ENCODE peak calls at places on chromosomes 1 and 21, in nine cellular contexts. One of them, this sample, is unnamed.

GRCh38 chr1:181318022-181318857 is 165.1 kb upstream of the CACNA1E start:
- DNase-seq in SHP77: no peak
- DNase-seq in lower leg skin: no peak
- DNase-seq in posterior cingulate gyrus: no peak
- DNase-seq in GM06990: no peak
- DNase-seq in fibroblast of pulmonary artery: no peak
- DNase-seq in Kasumi-1: no peak
- DNase-seq in cardiac septum: no peak
- DNase-seq in NCI-H2171 treated with DMSO at 0.1 percent for 48 hours: no peak
- DNase-seq in this sample: no peak

GRCh38 chr1:113307771-113308451 is 82.4 kb upstream of the MAGI3 start:
- DNase-seq in SHP77: no peak
- DNase-seq in lower leg skin: no peak
- DNase-seq in posterior cingulate gyrus: no peak
- DNase-seq in GM06990: no peak
- DNase-seq in fibroblast of pulmonary artery: peak; percentile 59
- DNase-seq in Kasumi-1: no peak
- DNase-seq in cardiac septum: no peak
- DNase-seq in NCI-H2171 treated with DMSO at 0.1 percent for 48 hours: no peak
- DNase-seq in this sample: no peak

GRCh38 chr1:209600541-209600940 is 17.0 kb downstream of the CAMK1G start:
- DNase-seq in SHP77: no peak
- DNase-seq in lower leg skin: no peak
- DNase-seq in posterior cingulate gyrus: no peak
- DNase-seq in GM06990: no peak
- DNase-seq in fibroblast of pulmonary artery: no peak
- DNase-seq in Kasumi-1: no peak
- DNase-seq in cardiac septum: no peak
- DNase-seq in NCI-H2171 treated with DMSO at 0.1 percent for 48 hours: no peak
- DNase-seq in this sample: no peak

GRCh38 chr1:183310753-183311465 is 107.3 kb downstream of the NMNAT2 start:
- DNase-seq in SHP77: no peak
- DNase-seq in lower leg skin: no peak
- DNase-seq in posterior cingulate gyrus: no peak
- DNase-seq in GM06990: no peak
- DNase-seq in fibroblast of pulmonary artery: no peak
- DNase-seq in Kasumi-1: no peak
- DNase-seq in cardiac septum: no peak
- DNase-seq in NCI-H2171 treated with DMSO at 0.1 percent for 48 hours: peak; percentile 46
- DNase-seq in this sample: no peak

GRCh38 chr1:11690669-11691301 is 725 bp upstream of the DRAXIN start:
- DNase-seq in SHP77: no peak
- DNase-seq in lower leg skin: no peak
- DNase-seq in posterior cingulate gyrus: no peak
- DNase-seq in GM06990: no peak
- DNase-seq in fibroblast of pulmonary artery: no peak
- DNase-seq in Kasumi-1: no peak
- DNase-seq in cardiac septum: no peak
- DNase-seq in NCI-H2171 treated with DMSO at 0.1 percent for 48 hours: peak; percentile 56
- DNase-seq in this sample: no peak

GRCh38 chr1:215749423-215749822 is 182.3 kb downstream of the KCTD3 start:
- DNase-seq in SHP77: no peak
- DNase-seq in lower leg skin: no peak
- DNase-seq in posterior cingulate gyrus: no peak
- DNase-seq in GM06990: no peak
- DNase-seq in fibroblast of pulmonary artery: peak; percentile 33
- DNase-seq in Kasumi-1: no peak
- DNase-seq in cardiac septum: no peak
- DNase-seq in NCI-H2171 treated with DMSO at 0.1 percent for 48 hours: no peak
- DNase-seq in this sample: no peak

GRCh38 chr1:151581446-151581845 is 30.4 kb upstream of the SNX27 start:
- DNase-seq in SHP77: no peak
- DNase-seq in lower leg skin: no peak
- DNase-seq in posterior cingulate gyrus: no peak
- DNase-seq in GM06990: no peak
- DNase-seq in fibroblast of pulmonary artery: no peak
- DNase-seq in Kasumi-1: no peak
- DNase-seq in cardiac septum: no peak
- DNase-seq in NCI-H2171 treated with DMSO at 0.1 percent for 48 hours: no peak
- DNase-seq in this sample: no peak

GRCh38 chr1:42942444-42942843 is 16.2 kb downstream of the SLC2A1 start:
- DNase-seq in SHP77: peak; percentile 30
- DNase-seq in lower leg skin: no peak
- DNase-seq in posterior cingulate gyrus: peak; percentile 29
- DNase-seq in GM06990: no peak
- DNase-seq in fibroblast of pulmonary artery: no peak
- DNase-seq in Kasumi-1: no peak
- DNase-seq in cardiac septum: no peak
- DNase-seq in NCI-H2171 treated with DMSO at 0.1 percent for 48 hours: no peak
- DNase-seq in this sample: no peak

GRCh38 chr1:219427989-219428388 is 184.9 kb downstream of the ZC3H11B start:
- DNase-seq in SHP77: no peak
- DNase-seq in lower leg skin: no peak
- DNase-seq in posterior cingulate gyrus: no peak
- DNase-seq in GM06990: no peak
- DNase-seq in fibroblast of pulmonary artery: no peak
- DNase-seq in Kasumi-1: no peak
- DNase-seq in cardiac septum: no peak
- DNase-seq in NCI-H2171 treated with DMSO at 0.1 percent for 48 hours: no peak
- DNase-seq in this sample: no peak

GRCh38 chr1:45521413-45522323 is at the start of gene PRDX1:
- DNase-seq in SHP77: peak; percentile 88
- DNase-seq in lower leg skin: peak; percentile 97
- DNase-seq in posterior cingulate gyrus: peak; percentile 99
- DNase-seq in GM06990: peak; percentile 96
- DNase-seq in fibroblast of pulmonary artery: peak; percentile 96
- DNase-seq in Kasumi-1: peak; percentile 90
- DNase-seq in cardiac septum: peak; percentile 97
- DNase-seq in NCI-H2171 treated with DMSO at 0.1 percent for 48 hours: peak; percentile 82
- DNase-seq in this sample: peak; percentile 97

GRCh38 chr1:228142616-228143203 is 2.6 kb downstream of the GUK1 start:
- DNase-seq in SHP77: no peak
- DNase-seq in lower leg skin: no peak
- DNase-seq in posterior cingulate gyrus: peak; percentile 41
- DNase-seq in GM06990: no peak
- DNase-seq in fibroblast of pulmonary artery: no peak
- DNase-seq in Kasumi-1: no peak
- DNase-seq in cardiac septum: no peak
- DNase-seq in NCI-H2171 treated with DMSO at 0.1 percent for 48 hours: no peak
- DNase-seq in this sample: peak; percentile 24

GRCh38 chr1:99662581-99663208 is 16.8 kb downstream of the PALMD start:
- DNase-seq in SHP77: no peak
- DNase-seq in lower leg skin: peak; percentile 87
- DNase-seq in posterior cingulate gyrus: no peak
- DNase-seq in GM06990: no peak
- DNase-seq in fibroblast of pulmonary artery: peak; percentile 98
- DNase-seq in Kasumi-1: no peak
- DNase-seq in cardiac septum: no peak
- DNase-seq in NCI-H2171 treated with DMSO at 0.1 percent for 48 hours: no peak
- DNase-seq in this sample: no peak

GRCh38 chr1:86812286-86812685 is 101.6 kb downstream of the SELENOF start:
- DNase-seq in SHP77: no peak
- DNase-seq in lower leg skin: no peak
- DNase-seq in posterior cingulate gyrus: no peak
- DNase-seq in GM06990: no peak
- DNase-seq in fibroblast of pulmonary artery: no peak
- DNase-seq in Kasumi-1: no peak
- DNase-seq in cardiac septum: no peak
- DNase-seq in NCI-H2171 treated with DMSO at 0.1 percent for 48 hours: no peak
- DNase-seq in this sample: no peak

GRCh38 chr1:15027515-15027948 is 126.0 kb upstream of the TMEM51 start:
- DNase-seq in SHP77: peak; percentile 18
- DNase-seq in lower leg skin: peak; percentile 69
- DNase-seq in posterior cingulate gyrus: peak; percentile 91
- DNase-seq in GM06990: no peak
- DNase-seq in fibroblast of pulmonary artery: peak; percentile 53
- DNase-seq in Kasumi-1: no peak
- DNase-seq in cardiac septum: peak; percentile 82
- DNase-seq in NCI-H2171 treated with DMSO at 0.1 percent for 48 hours: peak; percentile 28
- DNase-seq in this sample: peak; percentile 73

GRCh38 chr1:202852163-202852904 is 36.6 kb downstream of the RABIF start:
- DNase-seq in SHP77: peak; percentile 38
- DNase-seq in lower leg skin: no peak
- DNase-seq in posterior cingulate gyrus: peak; percentile 35
- DNase-seq in GM06990: no peak
- DNase-seq in fibroblast of pulmonary artery: peak; percentile 76
- DNase-seq in Kasumi-1: peak; percentile 69
- DNase-seq in cardiac septum: no peak
- DNase-seq in NCI-H2171 treated with DMSO at 0.1 percent for 48 hours: no peak
- DNase-seq in this sample: peak; percentile 63

GRCh38 chr21:32812035-32812434 is 40.5 kb upstream of the PAXBP1 start:
- DNase-seq in SHP77: no peak
- DNase-seq in lower leg skin: no peak
- DNase-seq in posterior cingulate gyrus: no peak
- DNase-seq in GM06990: no peak
- DNase-seq in fibroblast of pulmonary artery: no peak
- DNase-seq in Kasumi-1: no peak
- DNase-seq in cardiac septum: no peak
- DNase-seq in NCI-H2171 treated with DMSO at 0.1 percent for 48 hours: no peak
- DNase-seq in this sample: no peak

GRCh38 chr21:45750924-45751323 is 107.4 kb downstream of the PCBP3 start:
- DNase-seq in SHP77: no peak
- DNase-seq in lower leg skin: no peak
- DNase-seq in posterior cingulate gyrus: no peak
- DNase-seq in GM06990: no peak
- DNase-seq in fibroblast of pulmonary artery: no peak
- DNase-seq in Kasumi-1: no peak
- DNase-seq in cardiac septum: no peak
- DNase-seq in NCI-H2171 treated with DMSO at 0.1 percent for 48 hours: no peak
- DNase-seq in this sample: no peak

GRCh38 chr1:76059461-76059860 is 15.1 kb upstream of the ST6GALNAC3 start:
- DNase-seq in SHP77: no peak
- DNase-seq in lower leg skin: no peak
- DNase-seq in posterior cingulate gyrus: no peak
- DNase-seq in GM06990: no peak
- DNase-seq in fibroblast of pulmonary artery: no peak
- DNase-seq in Kasumi-1: no peak
- DNase-seq in cardiac septum: no peak
- DNase-seq in NCI-H2171 treated with DMSO at 0.1 percent for 48 hours: no peak
- DNase-seq in this sample: no peak

GRCh38 chr1:89890085-89890754 is 69.4 kb downstream of the LRRC8D start:
- DNase-seq in SHP77: no peak
- DNase-seq in lower leg skin: peak; percentile 40
- DNase-seq in posterior cingulate gyrus: no peak
- DNase-seq in GM06990: no peak
- DNase-seq in fibroblast of pulmonary artery: peak; percentile 69
- DNase-seq in Kasumi-1: no peak
- DNase-seq in cardiac septum: no peak
- DNase-seq in NCI-H2171 treated with DMSO at 0.1 percent for 48 hours: no peak
- DNase-seq in this sample: no peak

GRCh38 chr21:16376673-16377072 is 646.9 kb downstream of the USP25 start:
- DNase-seq in SHP77: no peak
- DNase-seq in lower leg skin: no peak
- DNase-seq in posterior cingulate gyrus: no peak
- DNase-seq in GM06990: no peak
- DNase-seq in fibroblast of pulmonary artery: no peak
- DNase-seq in Kasumi-1: no peak
- DNase-seq in cardiac septum: no peak
- DNase-seq in NCI-H2171 treated with DMSO at 0.1 percent for 48 hours: no peak
- DNase-seq in this sample: no peak

GRCh38 chr21:15363921-15364320 is 299.1 kb upstream of the NRIP1 start:
- DNase-seq in SHP77: no peak
- DNase-seq in lower leg skin: no peak
- DNase-seq in posterior cingulate gyrus: no peak
- DNase-seq in GM06990: no peak
- DNase-seq in fibroblast of pulmonary artery: peak; percentile 82
- DNase-seq in Kasumi-1: no peak
- DNase-seq in cardiac septum: no peak
- DNase-seq in NCI-H2171 treated with DMSO at 0.1 percent for 48 hours: no peak
- DNase-seq in this sample: no peak

GRCh38 chr21:31781737-31782136 is 49.8 kb upstream of the SCAF4 start:
- DNase-seq in SHP77: peak; percentile 9
- DNase-seq in lower leg skin: peak; percentile 57
- DNase-seq in posterior cingulate gyrus: no peak
- DNase-seq in GM06990: no peak
- DNase-seq in fibroblast of pulmonary artery: peak; percentile 45
- DNase-seq in Kasumi-1: no peak
- DNase-seq in cardiac septum: no peak
- DNase-seq in NCI-H2171 treated with DMSO at 0.1 percent for 48 hours: peak; percentile 82
- DNase-seq in this sample: no peak

GRCh38 chr1:208136459-208137143 is 107.6 kb downstream of the PLXNA2 start:
- DNase-seq in SHP77: no peak
- DNase-seq in lower leg skin: no peak
- DNase-seq in posterior cingulate gyrus: no peak
- DNase-seq in GM06990: no peak
- DNase-seq in fibroblast of pulmonary artery: no peak
- DNase-seq in Kasumi-1: no peak
- DNase-seq in cardiac septum: no peak
- DNase-seq in NCI-H2171 treated with DMSO at 0.1 percent for 48 hours: no peak
- DNase-seq in this sample: no peak

GRCh38 chr1:60102691-60103090 is 29.1 kb upstream of the C1orf87 start:
- DNase-seq in SHP77: peak; percentile 26
- DNase-seq in lower leg skin: no peak
- DNase-seq in posterior cingulate gyrus: no peak
- DNase-seq in GM06990: no peak
- DNase-seq in fibroblast of pulmonary artery: no peak
- DNase-seq in Kasumi-1: no peak
- DNase-seq in cardiac septum: no peak
- DNase-seq in NCI-H2171 treated with DMSO at 0.1 percent for 48 hours: no peak
- DNase-seq in this sample: no peak

GRCh38 chr1:12208764-12209494 is 20.9 kb upstream of the VPS13D start:
- DNase-seq in SHP77: peak; percentile 61
- DNase-seq in lower leg skin: peak; percentile 80
- DNase-seq in posterior cingulate gyrus: peak; percentile 96
- DNase-seq in GM06990: peak; percentile 68
- DNase-seq in fibroblast of pulmonary artery: peak; percentile 83
- DNase-seq in Kasumi-1: peak; percentile 73
- DNase-seq in cardiac septum: peak; percentile 90
- DNase-seq in NCI-H2171 treated with DMSO at 0.1 percent for 48 hours: peak; percentile 61
- DNase-seq in this sample: peak; percentile 91

GRCh38 chr21:17848228-17848627 is 29.1 kb upstream of the C21orf91 start:
- DNase-seq in SHP77: no peak
- DNase-seq in lower leg skin: peak; percentile 48
- DNase-seq in posterior cingulate gyrus: no peak
- DNase-seq in GM06990: peak; percentile 57
- DNase-seq in fibroblast of pulmonary artery: peak; percentile 81
- DNase-seq in Kasumi-1: no peak
- DNase-seq in cardiac septum: no peak
- DNase-seq in NCI-H2171 treated with DMSO at 0.1 percent for 48 hours: no peak
- DNase-seq in this sample: no peak

GRCh38 chr1:226806988-226807387 is 63.4 kb upstream of the PSEN2 start:
- DNase-seq in SHP77: no peak
- DNase-seq in lower leg skin: no peak
- DNase-seq in posterior cingulate gyrus: no peak
- DNase-seq in GM06990: no peak
- DNase-seq in fibroblast of pulmonary artery: no peak
- DNase-seq in Kasumi-1: no peak
- DNase-seq in cardiac septum: no peak
- DNase-seq in NCI-H2171 treated with DMSO at 0.1 percent for 48 hours: no peak
- DNase-seq in this sample: no peak

GRCh38 chr1:202349263-202349928 is 897 bp downstream of the PPP1R12B start:
- DNase-seq in SHP77: no peak
- DNase-seq in lower leg skin: no peak
- DNase-seq in posterior cingulate gyrus: no peak
- DNase-seq in GM06990: no peak
- DNase-seq in fibroblast of pulmonary artery: peak; percentile 86
- DNase-seq in Kasumi-1: peak; percentile 65
- DNase-seq in cardiac septum: no peak
- DNase-seq in NCI-H2171 treated with DMSO at 0.1 percent for 48 hours: no peak
- DNase-seq in this sample: no peak

GRCh38 chr1:203754455-203754864 is 10.5 kb upstream of the LAX1 start:
- DNase-seq in SHP77: no peak
- DNase-seq in lower leg skin: no peak
- DNase-seq in posterior cingulate gyrus: no peak
- DNase-seq in GM06990: peak; percentile 58
- DNase-seq in fibroblast of pulmonary artery: no peak
- DNase-seq in Kasumi-1: no peak
- DNase-seq in cardiac septum: no peak
- DNase-seq in NCI-H2171 treated with DMSO at 0.1 percent for 48 hours: no peak
- DNase-seq in this sample: no peak

GRCh38 chr1:173478099-173478555 is 992 bp downstream of the PRDX6 start:
- DNase-seq in SHP77: no peak
- DNase-seq in lower leg skin: peak; percentile 61
- DNase-seq in posterior cingulate gyrus: peak; percentile 67
- DNase-seq in GM06990: no peak
- DNase-seq in fibroblast of pulmonary artery: peak; percentile 92
- DNase-seq in Kasumi-1: peak; percentile 45
- DNase-seq in cardiac septum: no peak
- DNase-seq in NCI-H2171 treated with DMSO at 0.1 percent for 48 hours: no peak
- DNase-seq in this sample: peak; percentile 58

GRCh38 chr1:37932759-37933158 is 14.1 kb downstream of the INPP5B start:
- DNase-seq in SHP77: no peak
- DNase-seq in lower leg skin: no peak
- DNase-seq in posterior cingulate gyrus: no peak
- DNase-seq in GM06990: no peak
- DNase-seq in fibroblast of pulmonary artery: peak; percentile 26
- DNase-seq in Kasumi-1: no peak
- DNase-seq in cardiac septum: no peak
- DNase-seq in NCI-H2171 treated with DMSO at 0.1 percent for 48 hours: no peak
- DNase-seq in this sample: no peak